ENCODE peak calls at places on chromosomes 11 and 22, in ten cellular contexts. I is effector memory CD8-positive, alpha-beta T cell; C is T-cell; H is RWPE1; J is activated T-cell treated with anti-CD3 and anti-CD28 coated beads, Interleukin-2, amount 50 U/mL, for 72 hours; L is GM12865; E is posterior cingulate gyrus; M is stimulated activated CD4-positive, alpha-beta T cell treated with anti-CD3 and anti-CD28 coated beads, Interleukin-15, amount 100 ng/mL, for 24 hours; Y is naive thymus-derived CD8-positive, alpha-beta T cell; Z is A549. V is an unnamed sample.

GRCh38 chr22:23248583-23248982 is 68.3 kb downstream of the BCR start:
- DNase-seq in I (no peak), J (no peak), C (no peak), Z (no peak), Y (no peak), H (peak), L (peak), E (no peak), M (no peak), V (peak)

GRCh38 chr22:50169181-50169759 is 1.3 kb upstream of the PANX2 start:
- DNase-seq in C (no peak), I (no peak), Y (no peak), E (peak), Z (no peak), M (no peak), L (no peak), H (no peak), J (no peak), V (no peak)

GRCh38 chr11:75135021-75135650 is 15.8 kb upstream of the SLCO2B1 start:
- DNase-seq in M (no peak), Z (no peak), J (no peak), H (no peak), Y (no peak), L (no peak), I (no peak), E (no peak), C (no peak), V (no peak)

GRCh38 chr11:19878520-19878919 is 165.9 kb downstream of the NAV2 start:
- DNase-seq in H (no peak), Y (no peak), E (no peak), J (no peak), I (no peak), L (no peak), M (no peak), Z (no peak), C (no peak), V (no peak)

GRCh38 chr11:28757725-28758515 is 649.7 kb downstream of the METTL15 start:
- DNase-seq in M (no peak), L (no peak), C (no peak), H (no peak), Y (no peak), E (no peak), Z (peak), J (no peak), I (no peak), V (no peak)

GRCh38 chr22:29458551-29458950 is 20.2 kb downstream of the RFPL1 start:
- DNase-seq in M (no peak), H (no peak), E (no peak), J (no peak), C (no peak), I (no peak), L (no peak), Y (no peak), Z (no peak), V (no peak)

GRCh38 chr11:93329936-93330445 is 551 bp upstream of the DEUP1 start:
- DNase-seq in Y (no peak), L (no peak), E (no peak), H (peak), M (no peak), I (no peak), J (no peak), C (no peak), Z (no peak), V (no peak)

GRCh38 chr22:34975721-34976120 is 90.2 kb upstream of the ISX start:
- DNase-seq in M (no peak), E (no peak), Z (peak), H (no peak), Y (no peak), I (no peak), C (no peak), J (no peak), L (no peak), V (no peak)

GRCh38 chr11:62223095-62223494 is 14.6 kb downstream of the SCGB2A1 start:
- DNase-seq in L (no peak), E (no peak), Y (no peak), I (no peak), Z (peak), H (no peak), J (no peak), C (no peak), M (no peak), V (no peak)

GRCh38 chr11:67604815-67605214 is 1.9 kb upstream of the NDUFV1 start:
- DNase-seq in Z (no peak), J (no peak), L (no peak), C (no peak), H (no peak), Y (no peak), E (no peak), M (no peak), I (no peak), V (no peak)

GRCh38 chr11:20448838-20449237 is 61.3 kb downstream of the PRMT3 start:
- DNase-seq in Y (no peak), L (no peak), H (no peak), Z (no peak), E (no peak), C (no peak), J (no peak), I (no peak), M (no peak), V (no peak)

GRCh38 chr11:71158936-71159335 is 93.4 kb downstream of the SHANK2 start:
- DNase-seq in Y (no peak), M (no peak), J (no peak), Z (no peak), H (no peak), I (no peak), L (no peak), C (no peak), E (no peak), V (no peak)

GRCh38 chr11:559020-559620 is 1.4 kb downstream of the LMNTD2 start:
- DNase-seq in Z (no peak), M (no peak), Y (peak), C (no peak), H (no peak), J (no peak), I (no peak), L (no peak), E (no peak), V (no peak)

GRCh38 chr11:66263785-66264184 is 4.7 kb upstream of the RAB1B start:
- DNase-seq in J (no peak), H (no peak), E (no peak), I (no peak), C (no peak), Y (no peak), M (no peak), L (no peak), Z (no peak), V (no peak)

GRCh38 chr11:89633125-89633695 is 76.9 kb upstream of the TRIM77 start:
- DNase-seq in L (no peak), J (no peak), Y (no peak), H (no peak), Z (no peak), C (no peak), M (no peak), I (no peak), E (no peak), V (no peak)

GRCh38 chr22:21699643-21700042 is 33.8 kb downstream of the PPIL2 start:
- DNase-seq in M (no peak), Z (no peak), L (no peak), Y (no peak), E (no peak), J (no peak), I (no peak), H (no peak), C (no peak), V (no peak)

GRCh38 chr11:122253541-122254317 is 137.7 kb upstream of the BLID start:
- DNase-seq in I (no peak), Z (no peak), C (no peak), J (no peak), M (no peak), L (no peak), H (no peak), E (no peak), Y (no peak), V (no peak)

GRCh38 chr11:17649696-17650600 is 69.4 kb upstream of the MYOD1 start:
- DNase-seq in I (no peak), Z (no peak), M (no peak), C (no peak), E (no peak), Y (no peak), J (no peak), L (no peak), H (peak), V (peak)

GRCh38 chr11:59666969-59667368 is 1.9 kb downstream of the PATL1 start:
- DNase-seq in C (no peak), I (no peak), E (no peak), H (no peak), Z (no peak), M (no peak), L (no peak), Y (no peak), J (no peak), V (no peak)

GRCh38 chr11:14189874-14190273 is 169.1 kb downstream of the RRAS2 start:
- DNase-seq in Y (no peak), C (no peak), I (no peak), E (no peak), L (no peak), Z (no peak), J (no peak), M (no peak), H (no peak), V (no peak)

GRCh38 chr11:57427692-57428082 is 766 bp upstream of the SLC43A3 start:
- DNase-seq in H (no peak), C (no peak), I (no peak), Z (no peak), Y (no peak), J (no peak), L (no peak), M (no peak), E (peak), V (no peak)

GRCh38 chr11:18372187-18372586 is 22.2 kb upstream of the LDHA start:
- DNase-seq in J (no peak), L (no peak), C (no peak), Y (no peak), M (no peak), H (no peak), Z (no peak), I (no peak), E (no peak), V (no peak)

GRCh38 chr11:88363566-88364169 is 26.1 kb upstream of the CTSC start:
- DNase-seq in C (no peak), Y (no peak), E (no peak), H (peak), Z (no peak), I (no peak), M (no peak), J (no peak), L (peak), V (no peak)

GRCh38 chr11:40306938-40307548 is 1152.4 kb downstream of the LRRC4C start:
- DNase-seq in C (no peak), J (no peak), Z (peak), M (peak), L (peak), H (peak), Y (no peak), E (no peak), I (no peak), V (peak)

GRCh38 chr11:85627332-85627997 is at the start of gene DLG2:
- DNase-seq in L (peak), C (no peak), I (no peak), Y (peak), M (no peak), Z (no peak), H (peak), E (no peak), J (peak), V (no peak)

GRCh38 chr11:62025429-62026105 is 58.1 kb upstream of the FTH1 start:
- DNase-seq in I (peak), H (peak), E (peak), M (peak), J (peak), Z (peak), C (peak), Y (peak), L (peak), V (peak)

GRCh38 chr11:125569913-125570621 is 790 bp downstream of the EI24 start:
- DNase-seq in J (peak), H (peak), E (no peak), I (no peak), L (peak), Y (no peak), C (no peak), Z (no peak), M (peak), V (no peak)

GRCh38 chr11:76577921-76578654 is 92.5 kb downstream of the LRRC32 start:
- DNase-seq in M (no peak), H (no peak), Y (no peak), I (no peak), E (no peak), J (no peak), Z (no peak), L (no peak), C (no peak), V (no peak)

GRCh38 chr11:61555051-61555969 is 25.6 kb downstream of the SYT7 start:
- DNase-seq in M (no peak), Y (no peak), E (no peak), J (no peak), Z (no peak), H (no peak), I (no peak), C (no peak), L (no peak), V (no peak)

GRCh38 chr22:38272373-38273134 is at the start of gene TMEM184B:
- DNase-seq in L (peak), M (peak), Z (peak), I (peak), C (peak), Y (peak), J (peak), E (peak), H (peak), V (no peak)

GRCh38 chr11:3160252-3161031 is 4.7 kb downstream of the OSBPL5 start:
- DNase-seq in M (peak), Z (no peak), Y (no peak), J (no peak), L (peak), H (peak), E (peak), I (no peak), C (no peak), V (no peak)

GRCh38 chr22:27876684-27877083 is 42.4 kb downstream of the PITPNB start:
- DNase-seq in L (no peak), E (no peak), M (no peak), H (no peak), C (no peak), I (no peak), Y (no peak), J (no peak), Z (no peak), V (no peak)

GRCh38 chr11:74749965-74750296 is 1.3 kb downstream of the RNF169 start:
- DNase-seq in H (no peak), J (no peak), L (peak), M (no peak), C (no peak), E (no peak), Y (peak), Z (no peak), I (no peak), V (no peak)

GRCh38 chr11:3700410-3700809 is 29.2 kb upstream of the CHRNA10 start:
- DNase-seq in Y (no peak), M (no peak), J (no peak), Z (no peak), E (no peak), L (no peak), C (no peak), I (no peak), H (no peak), V (no peak)

GRCh38 chr22:50418624-50419023 is 56.2 kb downstream of the SBF1 start:
- DNase-seq in J (no peak), L (no peak), Y (no peak), E (no peak), Z (no peak), C (no peak), M (no peak), I (no peak), H (no peak), V (no peak)

GRCh38 chr22:27804683-27805297 is 3.2 kb upstream of the MN1 start:
- DNase-seq in H (peak), J (peak), C (peak), Y (peak), I (no peak), Z (peak), M (peak), L (peak), E (peak), V (peak)

GRCh38 chr11:19646921-19647320 is 65.7 kb upstream of the NAV2 start:
- DNase-seq in J (no peak), H (no peak), I (no peak), Z (no peak), C (no peak), L (no peak), E (no peak), M (no peak), Y (no peak), V (no peak)

GRCh38 chr11:6629892-6630631 is 10.8 kb upstream of the TPP1 start:
- DNase-seq in L (no peak), Y (no peak), M (no peak), E (no peak), C (no peak), I (no peak), H (no peak), Z (no peak), J (no peak), V (no peak)

GRCh38 chr11:61967177-61967923 is at the start of gene FTH1:
- DNase-seq in M (peak), E (peak), H (peak), I (peak), Z (peak), C (peak), J (peak), Y (peak), L (peak), V (peak)